ENCODE peak calls at places on chromosomes 1 and 21, in seven cellular contexts. K, J, I, R, A, S and T are unnamed samples.

GRCh38 chr1:38500352-38500751 is 359.2 kb downstream of the RRAGC start:
- DNase-seq in R (no peak), A (no peak), S (no peak), J (no peak), K (no peak), I (no peak), T (no peak)

GRCh38 chr1:31815752-31816484 is at the start of gene SPOCD1:
- DNase-seq in K (peak; percentile 89), A (peak; percentile 55), J (peak; percentile 64), I (peak; percentile 82), S (peak; percentile 93), R (peak; percentile 76), T (peak; percentile 93)

GRCh38 chr1:119294728-119295127 is 73.9 kb upstream of the HAO2 start:
- DNase-seq in R (no peak), S (no peak), J (no peak), A (no peak), K (no peak), I (no peak), T (no peak)

GRCh38 chr1:40563266-40563665 is 31.8 kb downstream of the ZNF684 start:
- DNase-seq in K (no peak), S (no peak), J (no peak), I (no peak), A (no peak), R (no peak), T (no peak)

GRCh38 chr1:217135987-217136894 is 413.0 kb upstream of the ESRRG start:
- DNase-seq in I (no peak), J (peak; percentile 56), R (no peak), A (no peak), K (no peak), S (no peak), T (no peak)

GRCh38 chr1:59653968-59654367 is 160.8 kb upstream of the HOOK1 start:
- DNase-seq in S (no peak), I (no peak), J (no peak), A (no peak), K (no peak), R (no peak), T (no peak)

GRCh38 chr1:72366473-72366872 is 84.1 kb upstream of the NEGR1 start:
- DNase-seq in S (no peak), J (no peak), I (peak; percentile 41), R (no peak), A (peak; percentile 5), K (no peak), T (no peak)

GRCh38 chr21:46158666-46159300 is 3.4 kb upstream of the FTCD start:
- DNase-seq in I (peak; percentile 29), R (no peak), J (no peak), S (peak; percentile 52), K (no peak), A (no peak), T (no peak)

GRCh38 chr1:160204526-160205241 is 500 bp upstream of the PEA15 start:
- DNase-seq in I (no peak), S (no peak), A (no peak), R (no peak), J (peak; percentile 25), K (no peak), T (no peak)

GRCh38 chr1:115060501-115060900 is 28.8 kb downstream of the TSPAN2 start:
- DNase-seq in J (no peak), K (no peak), R (no peak), S (no peak), A (no peak), I (no peak), T (no peak)

DNA sequence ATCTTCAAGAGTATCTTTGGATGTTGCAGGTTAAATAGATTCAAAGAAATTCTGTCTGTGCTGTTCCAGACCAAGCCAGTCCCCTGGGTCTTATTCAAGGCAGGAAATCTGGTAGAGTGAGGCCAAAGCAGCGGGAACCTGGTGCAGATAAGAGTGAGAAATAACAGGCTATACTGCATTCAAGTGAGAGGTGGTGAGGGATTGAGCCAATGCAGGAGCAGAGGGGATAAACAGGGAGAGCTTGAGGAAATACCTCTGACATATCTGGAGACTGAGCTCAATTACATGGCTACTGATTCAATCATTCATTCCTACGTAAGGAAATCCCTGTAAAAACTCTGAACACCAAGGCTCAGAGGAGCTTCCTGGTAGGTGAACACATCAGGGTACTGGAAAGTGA is 17.2 kb upstream of the PSMA5 start:
- DNase-seq in S (no peak), R (no peak), K (no peak), J (no peak), I (no peak), A (no peak), T (no peak)
- H3K27me3 ChIP-seq in S (peaks cover 3% of the 10 kb centered on the region), R (peaks cover 8% of the 10 kb centered on the region), K (no peaks in the 10 kb centered on the region), J (peaks cover 20% of the 10 kb centered on the region), I (peaks cover 15% of the 10 kb centered on the region), A (no peaks in the 10 kb centered on the region), T (peaks cover 14% of the 10 kb centered on the region)

GRCh38 chr1:94071956-94072355 is 49.0 kb downstream of the ABCA4 start:
- DNase-seq in I (no peak), A (no peak), S (no peak), K (no peak), R (no peak), J (no peak), T (no peak)
- TF ChIP-seq CTCF in I (no peak), A (no peak), S (no peak), K (no peak), R (no peak), J (no peak), T (no peak)

GRCh38 chr1:92486251-92487077 is at the start of gene GFI1:
- DNase-seq in K (peak; percentile 47), S (peak; percentile 74), J (peak; percentile 58), R (no peak), A (no peak), I (peak; percentile 55), T (peak; percentile 63)
- H3K27me3 ChIP-seq in K (peaks cover 66% of the 10 kb centered on the region), S (peaks cover 73% of the 10 kb centered on the region), J (peaks cover 78% of the 10 kb centered on the region), R (peaks cover 76% of the 10 kb centered on the region), A (peaks cover 5% of the 10 kb centered on the region), I (peaks cover 82% of the 10 kb centered on the region), T (peaks cover 75% of the 10 kb centered on the region)

DNA sequence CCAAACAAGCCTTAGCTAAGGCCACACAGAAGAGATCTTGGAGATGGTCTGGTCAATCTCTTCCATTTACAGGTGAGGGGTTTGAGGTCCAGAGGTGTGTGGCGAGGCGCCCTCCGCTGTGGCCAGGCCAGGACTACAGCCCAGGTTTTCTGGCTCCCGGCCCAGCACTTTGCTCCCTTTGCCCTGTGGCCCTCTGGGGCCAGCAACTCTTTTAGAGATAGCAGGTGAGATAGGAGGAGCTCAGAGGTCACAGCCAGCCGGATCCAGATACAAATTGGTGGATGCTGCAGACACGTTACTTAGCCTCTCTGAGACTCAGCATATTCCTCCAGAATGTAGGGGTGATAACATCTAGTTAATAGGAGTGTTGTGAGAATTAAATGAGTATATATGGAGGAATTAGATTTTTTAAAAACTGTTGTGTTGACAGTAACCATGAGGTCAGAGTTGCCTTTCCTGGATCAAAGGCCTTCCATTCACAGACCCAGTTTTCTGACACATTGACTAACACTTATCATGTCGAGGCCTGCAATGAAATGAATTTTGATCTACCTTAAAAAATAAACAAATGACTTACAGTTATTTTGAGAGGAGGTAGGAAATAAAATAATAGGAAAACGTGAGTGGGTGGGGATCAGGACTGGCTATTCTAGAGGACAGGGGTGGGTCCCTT is 16.6 kb downstream of the TEX35 start:
- DNase-seq in J (no peak), K (no peak), S (no peak), R (no peak), I (no peak), A (no peak), T (no peak)
- TF ChIP-seq CTCF in J (no peak), K (no peak), S (no peak), R (no peak), I (no peak), A (no peak), T (no peak)

GRCh38 chr1:7628273-7628672 is 142.8 kb upstream of the VAMP3 start:
- DNase-seq in I (peak; percentile 29), J (no peak), K (no peak), R (no peak), S (no peak), A (no peak), T (no peak)

GRCh38 chr1:7624791-7625355 is 146.2 kb upstream of the VAMP3 start:
- DNase-seq in S (no peak), R (no peak), K (peak; percentile 10), I (peak; percentile 3), J (no peak), A (no peak), T (peak; percentile 32)

GRCh38 chr1:7629011-7629410 is 142.1 kb upstream of the VAMP3 start:
- DNase-seq in I (no peak), A (no peak), J (no peak), K (no peak), R (no peak), S (no peak), T (no peak)

GRCh38 chr1:7623886-7624285 is 147.2 kb upstream of the VAMP3 start:
- DNase-seq in A (no peak), K (peak; percentile 16), J (no peak), S (peak; percentile 52), R (no peak), I (no peak), T (peak; percentile 32)

DNA sequence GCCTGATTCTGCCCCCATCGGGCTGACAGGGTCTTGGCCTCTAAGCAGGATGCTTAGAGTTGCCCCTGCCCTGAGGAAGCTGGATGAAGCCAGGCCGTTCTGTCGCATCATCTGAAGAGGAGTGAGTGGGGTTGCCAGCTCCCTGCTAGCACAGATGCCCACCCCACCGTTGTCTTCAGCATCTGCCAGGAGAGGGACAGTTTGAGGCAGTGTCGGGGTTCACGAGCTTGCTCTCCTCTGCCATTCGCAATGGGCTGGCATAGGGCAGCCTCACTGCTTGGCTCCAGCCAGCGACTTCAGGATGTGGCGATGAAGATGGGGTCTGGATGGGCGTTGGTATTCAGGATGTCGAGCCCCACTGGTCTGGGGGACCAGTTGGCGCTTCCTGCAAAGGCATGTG is 145.7 kb upstream of the VAMP3 start:
- DNase-seq in R (no peak), J (no peak), I (peak; percentile 22), S (no peak), K (peak; percentile 13), A (no peak), T (peak; percentile 11)
- H3K27me3 ChIP-seq in R (no peaks in the 10 kb centered on the region), J (peaks cover 6% of the 10 kb centered on the region), I (peaks cover 3% of the 10 kb centered on the region), S (no peaks in the 10 kb centered on the region), K (no peaks in the 10 kb centered on the region), A (no peaks in the 10 kb centered on the region), T (no peaks in the 10 kb centered on the region)